ENCODE peak calls at places on chromosomes 7 and 10, in ten cellular contexts. A is activated T-cell treated with anti-CD3 and anti-CD28 coated beads, Interleukin-2, amount 50 U/mL, for 48 hours; V is iPS-NIHi11; Y is lung; G is brain microvascular endothelial cell; P is iris pigment epithelial cell; T is ureter; R is AG08395; H is CD4-positive, CD25-positive, alpha-beta regulatory T cell; E is stimulated activated CD4-positive, alpha-beta T cell treated with anti-CD3 and anti-CD28 coated beads, TNF-alpha, amount 100 ng/mL, for 4 hours. U is an unnamed sample.

GRCh38 chr7:121126801-121127534 is 138.5 kb downstream of the CPED1 start:
- DNase-seq in A (no peak), V (no peak), H (no peak), P (peak), Y (no peak), T (no peak), E (no peak), G (no peak), R (no peak), U (no peak)

GRCh38 chr7:110891197-110891596 is 199.7 kb upstream of the LRRN3 start:
- DNase-seq in Y (no peak), G (no peak), P (no peak), V (no peak), T (no peak), E (no peak), A (no peak), R (no peak), H (no peak), U (no peak)

GRCh38 chr10:123836418-123837145 is 55.0 kb downstream of the CPXM2 start:
- DNase-seq in Y (no peak), H (no peak), V (no peak), R (no peak), E (no peak), G (no peak), A (no peak), T (peak), P (no peak), U (no peak)

GRCh38 chr7:75649462-75649861 is 89.3 kb downstream of the HIP1 start:
- DNase-seq in P (no peak), H (no peak), G (no peak), Y (peak), V (no peak), R (no peak), A (no peak), T (no peak), E (no peak), U (no peak)

GRCh38 chr7:90897961-90898469 is 301.9 kb downstream of the CDK14 start:
- DNase-seq in Y (no peak), T (no peak), G (no peak), R (no peak), V (no peak), A (no peak), E (no peak), H (no peak), P (no peak), U (no peak)

GRCh38 chr10:54063514-54063913 is 737.5 kb downstream of the PCDH15 start:
- DNase-seq in A (no peak), P (no peak), R (no peak), T (no peak), V (peak), E (no peak), Y (no peak), G (no peak), H (no peak), U (no peak)

GRCh38 chr10:75430000-75430763 is 1.2 kb upstream of the LRMDA start:
- DNase-seq in Y (peak), G (no peak), P (no peak), E (no peak), H (no peak), V (peak), T (peak), R (no peak), A (no peak), U (no peak)

GRCh38 chr7:156487811-156488523 is 152.6 kb upstream of the RNF32 start:
- DNase-seq in P (no peak), V (no peak), G (no peak), E (no peak), T (no peak), Y (peak), A (no peak), R (no peak), H (no peak), U (no peak)

GRCh38 chr10:119940487-119940886 is 48.0 kb downstream of the SEC23IP start:
- DNase-seq in Y (no peak), E (no peak), T (no peak), A (no peak), V (no peak), H (no peak), G (peak), P (peak), R (no peak), U (no peak)

GRCh38 chr7:100888988-100889760 is at the start of gene UFSP1:
- DNase-seq in Y (no peak), G (no peak), P (peak), H (no peak), V (no peak), A (no peak), R (no peak), E (no peak), T (no peak), U (no peak)

GRCh38 chr7:1226155-1226901 is 6.3 kb upstream of the UNCX start:
- DNase-seq in V (no peak), A (no peak), G (no peak), H (no peak), T (no peak), R (no peak), P (no peak), Y (no peak), E (no peak), U (no peak)

GRCh38 chr10:56728349-56728748 is 367.3 kb upstream of the ZWINT start:
- DNase-seq in V (no peak), Y (no peak), R (no peak), A (no peak), P (no peak), E (no peak), H (no peak), G (no peak), T (no peak), U (no peak)

GRCh38 chr7:112144284-112145059 is 61.7 kb downstream of the DOCK4 start:
- DNase-seq in R (no peak), G (no peak), V (no peak), Y (no peak), H (no peak), T (no peak), P (no peak), A (no peak), E (no peak), U (no peak)

GRCh38 chr10:36362257-36362656 is 720.2 kb upstream of the FZD8 start:
- DNase-seq in P (no peak), H (no peak), V (peak), T (no peak), E (no peak), Y (no peak), R (no peak), G (no peak), A (no peak), U (no peak)

GRCh38 chr10:37754538-37755323 is 102.7 kb downstream of the ZNF248 start:
- DNase-seq in E (no peak), V (no peak), H (no peak), A (no peak), G (peak), P (peak), Y (no peak), T (no peak), R (no peak), U (no peak)

GRCh38 chr10:31768467-31768866 is 160.2 kb downstream of the ARHGAP12 start:
- DNase-seq in Y (no peak), P (peak), R (peak), V (no peak), T (no peak), G (no peak), H (no peak), E (no peak), A (no peak), U (no peak)

GRCh38 chr10:59560161-59560560 is 149.5 kb downstream of the SLC16A9 start:
- DNase-seq in P (no peak), R (no peak), T (no peak), Y (no peak), H (no peak), E (no peak), G (no peak), V (no peak), A (no peak), U (no peak)

GRCh38 chr7:54014765-54015164 is 527.4 kb upstream of the VSTM2A start:
- DNase-seq in A (no peak), V (no peak), E (no peak), T (no peak), P (no peak), Y (no peak), H (no peak), G (no peak), R (no peak), U (no peak)

GRCh38 chr10:96651998-96652431 is 65.2 kb upstream of the TM9SF3 start:
- DNase-seq in R (no peak), T (no peak), H (no peak), E (no peak), V (no peak), Y (no peak), P (no peak), G (no peak), A (peak), U (no peak)

GRCh38 chr7:127782550-127783266 is 130.7 kb downstream of the SND1 start:
- DNase-seq in R (peak), H (no peak), Y (no peak), E (no peak), A (no peak), P (no peak), V (no peak), T (no peak), G (no peak), U (no peak)

GRCh38 chr7:69654381-69654780 is 56.1 kb downstream of the AUTS2 start:
- DNase-seq in T (no peak), G (no peak), A (no peak), P (no peak), Y (peak), R (no peak), E (no peak), V (no peak), H (no peak), U (no peak)

GRCh38 chr7:134931487-134931886 is 54.8 kb upstream of the AGBL3 start:
- DNase-seq in V (no peak), Y (no peak), P (peak), A (no peak), H (no peak), G (peak), R (no peak), T (no peak), E (no peak), U (no peak)

GRCh38 chr10:14608381-14609001 is 166.2 kb downstream of the FAM107B start:
- DNase-seq in A (no peak), V (no peak), H (no peak), R (no peak), E (no peak), G (no peak), T (no peak), Y (no peak), P (no peak), U (no peak)